ENCODE peak calls at places on chromosomes 11 and 22, in nine cellular contexts. One of them, this sample, is unnamed.

GRCh38 chr11:48169706-48170105 is 46.9 kb upstream of the OR4B1 start:
- DNase-seq in activated CD8-positive, alpha-beta memory T cell treated with anti-CD3 and anti-CD28 coated beads, Interleukin-2, amount 10 ng/mL, durations not matched to agents 7 days and 5 days: no peak
- DNase-seq in NCI-H1930: no peak
- DNase-seq in AG09319: no peak
- DNase-seq in stomach: no peak
- DNase-seq in NCI-H1092: no peak
- DNase-seq in activated gamma-delta T cell: no peak
- DNase-seq in KBM-7: no peak
- DNase-seq in hypothalamus: no peak
- DNase-seq in this sample: no peak

GRCh38 chr22:41177040-41177625 is 28.0 kb upstream of the L3MBTL2 start:
- DNase-seq in activated gamma-delta T cell: no peak
- DNase-seq in activated CD8-positive, alpha-beta memory T cell treated with anti-CD3 and anti-CD28 coated beads, Interleukin-2, amount 10 ng/mL, durations not matched to agents 7 days and 5 days: peak
- DNase-seq in stomach: no peak
- DNase-seq in NCI-H1930: no peak
- DNase-seq in AG09319: no peak
- DNase-seq in KBM-7: no peak
- DNase-seq in hypothalamus: no peak
- DNase-seq in NCI-H1092: no peak
- DNase-seq in this sample: no peak

GRCh38 chr11:35812850-35813249 is 131.0 kb upstream of the LDLRAD3 start:
- DNase-seq in KBM-7: no peak
- DNase-seq in NCI-H1930: no peak
- DNase-seq in activated CD8-positive, alpha-beta memory T cell treated with anti-CD3 and anti-CD28 coated beads, Interleukin-2, amount 10 ng/mL, durations not matched to agents 7 days and 5 days: no peak
- DNase-seq in activated gamma-delta T cell: no peak
- DNase-seq in stomach: no peak
- DNase-seq in AG09319: no peak
- DNase-seq in NCI-H1092: no peak
- DNase-seq in hypothalamus: no peak
- DNase-seq in this sample: no peak

GRCh38 chr11:46666516-46666915 is 33.9 kb downstream of the ARHGAP1 start:
- DNase-seq in activated CD8-positive, alpha-beta memory T cell treated with anti-CD3 and anti-CD28 coated beads, Interleukin-2, amount 10 ng/mL, durations not matched to agents 7 days and 5 days: no peak
- DNase-seq in NCI-H1930: no peak
- DNase-seq in hypothalamus: no peak
- DNase-seq in stomach: no peak
- DNase-seq in NCI-H1092: no peak
- DNase-seq in AG09319: no peak
- DNase-seq in activated gamma-delta T cell: no peak
- DNase-seq in KBM-7: no peak
- DNase-seq in this sample: no peak

GRCh38 chr11:116742104-116742503 is 30.7 kb downstream of the BUD13 start:
- DNase-seq in AG09319: no peak
- DNase-seq in activated gamma-delta T cell: no peak
- DNase-seq in stomach: no peak
- DNase-seq in activated CD8-positive, alpha-beta memory T cell treated with anti-CD3 and anti-CD28 coated beads, Interleukin-2, amount 10 ng/mL, durations not matched to agents 7 days and 5 days: no peak
- DNase-seq in NCI-H1092: no peak
- DNase-seq in NCI-H1930: no peak
- DNase-seq in KBM-7: no peak
- DNase-seq in hypothalamus: no peak
- DNase-seq in this sample: no peak

GRCh38 chr11:61967924-61968757 is 707 bp upstream of the FTH1 start:
- DNase-seq in stomach: peak
- DNase-seq in AG09319: no peak
- DNase-seq in activated CD8-positive, alpha-beta memory T cell treated with anti-CD3 and anti-CD28 coated beads, Interleukin-2, amount 10 ng/mL, durations not matched to agents 7 days and 5 days: peak
- DNase-seq in KBM-7: no peak
- DNase-seq in hypothalamus: peak
- DNase-seq in NCI-H1092: peak
- DNase-seq in NCI-H1930: no peak
- DNase-seq in activated gamma-delta T cell: no peak
- DNase-seq in this sample: no peak

GRCh38 chr11:128407962-128408361 is 179.4 kb downstream of the ETS1 start:
- DNase-seq in activated gamma-delta T cell: no peak
- DNase-seq in NCI-H1092: no peak
- DNase-seq in AG09319: peak
- DNase-seq in activated CD8-positive, alpha-beta memory T cell treated with anti-CD3 and anti-CD28 coated beads, Interleukin-2, amount 10 ng/mL, durations not matched to agents 7 days and 5 days: no peak
- DNase-seq in stomach: no peak
- DNase-seq in hypothalamus: no peak
- DNase-seq in NCI-H1930: no peak
- DNase-seq in KBM-7: no peak
- DNase-seq in this sample: no peak

GRCh38 chr22:24001314-24001713 is 3.9 kb downstream of the GSTT4 start:
- DNase-seq in activated CD8-positive, alpha-beta memory T cell treated with anti-CD3 and anti-CD28 coated beads, Interleukin-2, amount 10 ng/mL, durations not matched to agents 7 days and 5 days: no peak
- DNase-seq in KBM-7: no peak
- DNase-seq in NCI-H1092: no peak
- DNase-seq in hypothalamus: no peak
- DNase-seq in AG09319: no peak
- DNase-seq in activated gamma-delta T cell: no peak
- DNase-seq in NCI-H1930: no peak
- DNase-seq in stomach: no peak
- DNase-seq in this sample: no peak

GRCh38 chr11:112525270-112525669 is 264.6 kb upstream of the PLET1 start:
- DNase-seq in AG09319: peak
- DNase-seq in KBM-7: no peak
- DNase-seq in activated CD8-positive, alpha-beta memory T cell treated with anti-CD3 and anti-CD28 coated beads, Interleukin-2, amount 10 ng/mL, durations not matched to agents 7 days and 5 days: no peak
- DNase-seq in NCI-H1930: no peak
- DNase-seq in hypothalamus: no peak
- DNase-seq in stomach: no peak
- DNase-seq in activated gamma-delta T cell: no peak
- DNase-seq in NCI-H1092: no peak
- DNase-seq in this sample: no peak

GRCh38 chr11:19032990-19033389 is 27.5 kb downstream of the MRGPRX2 start:
- DNase-seq in KBM-7: no peak
- DNase-seq in NCI-H1930: no peak
- DNase-seq in AG09319: no peak
- DNase-seq in activated CD8-positive, alpha-beta memory T cell treated with anti-CD3 and anti-CD28 coated beads, Interleukin-2, amount 10 ng/mL, durations not matched to agents 7 days and 5 days: no peak
- DNase-seq in activated gamma-delta T cell: no peak
- DNase-seq in stomach: no peak
- DNase-seq in NCI-H1092: no peak
- DNase-seq in hypothalamus: no peak
- DNase-seq in this sample: no peak

GRCh38 chr11:111684259-111684658 is 81.9 kb downstream of the PPP2R1B start:
- DNase-seq in KBM-7: no peak
- DNase-seq in activated gamma-delta T cell: no peak
- DNase-seq in hypothalamus: no peak
- DNase-seq in AG09319: no peak
- DNase-seq in NCI-H1930: no peak
- DNase-seq in activated CD8-positive, alpha-beta memory T cell treated with anti-CD3 and anti-CD28 coated beads, Interleukin-2, amount 10 ng/mL, durations not matched to agents 7 days and 5 days: no peak
- DNase-seq in stomach: no peak
- DNase-seq in NCI-H1092: no peak
- DNase-seq in this sample: no peak

GRCh38 chr22:40721266-40721665 is 42.0 kb downstream of the MCHR1 start:
- DNase-seq in NCI-H1092: no peak
- DNase-seq in hypothalamus: no peak
- DNase-seq in stomach: no peak
- DNase-seq in KBM-7: peak
- DNase-seq in activated CD8-positive, alpha-beta memory T cell treated with anti-CD3 and anti-CD28 coated beads, Interleukin-2, amount 10 ng/mL, durations not matched to agents 7 days and 5 days: no peak
- DNase-seq in NCI-H1930: no peak
- DNase-seq in activated gamma-delta T cell: no peak
- DNase-seq in AG09319: no peak
- DNase-seq in this sample: no peak

GRCh38 chr11:134756811-134757540 is 344.9 kb upstream of the B3GAT1 start:
- DNase-seq in AG09319: no peak
- DNase-seq in NCI-H1092: no peak
- DNase-seq in activated CD8-positive, alpha-beta memory T cell treated with anti-CD3 and anti-CD28 coated beads, Interleukin-2, amount 10 ng/mL, durations not matched to agents 7 days and 5 days: no peak
- DNase-seq in KBM-7: no peak
- DNase-seq in NCI-H1930: no peak
- DNase-seq in stomach: no peak
- DNase-seq in activated gamma-delta T cell: no peak
- DNase-seq in hypothalamus: no peak
- DNase-seq in this sample: no peak

GRCh38 chr11:105609832-105610781 is at the start of gene GRIA4:
- DNase-seq in KBM-7: no peak
- DNase-seq in activated gamma-delta T cell: no peak
- DNase-seq in NCI-H1930: peak
- DNase-seq in NCI-H1092: peak
- DNase-seq in hypothalamus: peak
- DNase-seq in activated CD8-positive, alpha-beta memory T cell treated with anti-CD3 and anti-CD28 coated beads, Interleukin-2, amount 10 ng/mL, durations not matched to agents 7 days and 5 days: no peak
- DNase-seq in AG09319: no peak
- DNase-seq in stomach: peak
- DNase-seq in this sample: no peak

GRCh38 chr22:45554040-45554406 is 51.3 kb downstream of the FBLN1 start:
- DNase-seq in AG09319: no peak
- DNase-seq in activated CD8-positive, alpha-beta memory T cell treated with anti-CD3 and anti-CD28 coated beads, Interleukin-2, amount 10 ng/mL, durations not matched to agents 7 days and 5 days: no peak
- DNase-seq in hypothalamus: no peak
- DNase-seq in KBM-7: no peak
- DNase-seq in activated gamma-delta T cell: no peak
- DNase-seq in NCI-H1092: no peak
- DNase-seq in NCI-H1930: no peak
- DNase-seq in stomach: no peak
- DNase-seq in this sample: no peak

GRCh38 chr11:119611027-119611426 is 118.0 kb downstream of the NECTIN1 start:
- DNase-seq in NCI-H1930: no peak
- DNase-seq in KBM-7: no peak
- DNase-seq in NCI-H1092: no peak
- DNase-seq in hypothalamus: no peak
- DNase-seq in stomach: no peak
- DNase-seq in AG09319: no peak
- DNase-seq in activated CD8-positive, alpha-beta memory T cell treated with anti-CD3 and anti-CD28 coated beads, Interleukin-2, amount 10 ng/mL, durations not matched to agents 7 days and 5 days: no peak
- DNase-seq in activated gamma-delta T cell: no peak
- DNase-seq in this sample: no peak

GRCh38 chr22:27684856-27685255 is 116.7 kb downstream of the MN1 start:
- DNase-seq in AG09319: no peak
- DNase-seq in KBM-7: no peak
- DNase-seq in NCI-H1930: no peak
- DNase-seq in hypothalamus: no peak
- DNase-seq in activated CD8-positive, alpha-beta memory T cell treated with anti-CD3 and anti-CD28 coated beads, Interleukin-2, amount 10 ng/mL, durations not matched to agents 7 days and 5 days: no peak
- DNase-seq in stomach: no peak
- DNase-seq in NCI-H1092: no peak
- DNase-seq in activated gamma-delta T cell: no peak
- DNase-seq in this sample: no peak

GRCh38 chr11:116986521-116987105 is 111.6 kb downstream of the SIK3 start:
- DNase-seq in stomach: no peak
- DNase-seq in NCI-H1092: no peak
- DNase-seq in hypothalamus: no peak
- DNase-seq in activated CD8-positive, alpha-beta memory T cell treated with anti-CD3 and anti-CD28 coated beads, Interleukin-2, amount 10 ng/mL, durations not matched to agents 7 days and 5 days: no peak
- DNase-seq in NCI-H1930: no peak
- DNase-seq in KBM-7: peak
- DNase-seq in AG09319: peak
- DNase-seq in activated gamma-delta T cell: no peak
- DNase-seq in this sample: no peak

GRCh38 chr11:46380340-46381045 is 976 bp upstream of the MDK start:
- DNase-seq in AG09319: no peak
- DNase-seq in KBM-7: peak
- DNase-seq in activated gamma-delta T cell: peak
- DNase-seq in activated CD8-positive, alpha-beta memory T cell treated with anti-CD3 and anti-CD28 coated beads, Interleukin-2, amount 10 ng/mL, durations not matched to agents 7 days and 5 days: peak
- DNase-seq in NCI-H1930: peak
- DNase-seq in stomach: peak
- DNase-seq in hypothalamus: no peak
- DNase-seq in NCI-H1092: peak
- DNase-seq in this sample: no peak

GRCh38 chr11:56852131-56852530 is 103.6 kb upstream of the OR9G4 start:
- DNase-seq in NCI-H1930: no peak
- DNase-seq in activated CD8-positive, alpha-beta memory T cell treated with anti-CD3 and anti-CD28 coated beads, Interleukin-2, amount 10 ng/mL, durations not matched to agents 7 days and 5 days: no peak
- DNase-seq in activated gamma-delta T cell: no peak
- DNase-seq in stomach: no peak
- DNase-seq in KBM-7: no peak
- DNase-seq in hypothalamus: no peak
- DNase-seq in NCI-H1092: no peak
- DNase-seq in AG09319: no peak
- DNase-seq in this sample: no peak

GRCh38 chr22:26550498-26551033 is 38.3 kb upstream of the TFIP11 start:
- DNase-seq in AG09319: peak
- DNase-seq in stomach: no peak
- DNase-seq in activated CD8-positive, alpha-beta memory T cell treated with anti-CD3 and anti-CD28 coated beads, Interleukin-2, amount 10 ng/mL, durations not matched to agents 7 days and 5 days: no peak
- DNase-seq in KBM-7: no peak
- DNase-seq in NCI-H1930: no peak
- DNase-seq in NCI-H1092: no peak
- DNase-seq in hypothalamus: peak
- DNase-seq in activated gamma-delta T cell: no peak
- DNase-seq in this sample: no peak

GRCh38 chr22:28855355-28856094 is 27.8 kb upstream of the ZNRF3 start:
- DNase-seq in KBM-7: peak
- DNase-seq in activated gamma-delta T cell: no peak
- DNase-seq in NCI-H1092: peak
- DNase-seq in NCI-H1930: no peak
- DNase-seq in AG09319: peak
- DNase-seq in activated CD8-positive, alpha-beta memory T cell treated with anti-CD3 and anti-CD28 coated beads, Interleukin-2, amount 10 ng/mL, durations not matched to agents 7 days and 5 days: peak
- DNase-seq in stomach: peak
- DNase-seq in hypothalamus: peak
- DNase-seq in this sample: peak

GRCh38 chr11:57776101-57776511 is 14.5 kb downstream of the CTNND1 start:
- DNase-seq in NCI-H1930: no peak
- DNase-seq in hypothalamus: no peak
- DNase-seq in stomach: no peak
- DNase-seq in NCI-H1092: no peak
- DNase-seq in activated CD8-positive, alpha-beta memory T cell treated with anti-CD3 and anti-CD28 coated beads, Interleukin-2, amount 10 ng/mL, durations not matched to agents 7 days and 5 days: no peak
- DNase-seq in KBM-7: no peak
- DNase-seq in activated gamma-delta T cell: no peak
- DNase-seq in AG09319: no peak
- DNase-seq in this sample: no peak

GRCh38 chr11:86143429-86144030 is 74.6 kb upstream of the PICALM start:
- DNase-seq in NCI-H1930: no peak
- DNase-seq in AG09319: no peak
- DNase-seq in NCI-H1092: no peak
- DNase-seq in activated gamma-delta T cell: no peak
- DNase-seq in KBM-7: peak
- DNase-seq in stomach: no peak
- DNase-seq in hypothalamus: no peak
- DNase-seq in activated CD8-positive, alpha-beta memory T cell treated with anti-CD3 and anti-CD28 coated beads, Interleukin-2, amount 10 ng/mL, durations not matched to agents 7 days and 5 days: peak
- DNase-seq in this sample: peak

GRCh38 chr11:26953770-26954392 is 40.0 kb upstream of the FIBIN start:
- DNase-seq in NCI-H1930: no peak
- DNase-seq in KBM-7: no peak
- DNase-seq in NCI-H1092: no peak
- DNase-seq in AG09319: no peak
- DNase-seq in stomach: no peak
- DNase-seq in hypothalamus: no peak
- DNase-seq in activated gamma-delta T cell: no peak
- DNase-seq in activated CD8-positive, alpha-beta memory T cell treated with anti-CD3 and anti-CD28 coated beads, Interleukin-2, amount 10 ng/mL, durations not matched to agents 7 days and 5 days: no peak
- DNase-seq in this sample: no peak

GRCh38 chr22:19974233-19974861 is 32.7 kb upstream of the TXNRD2 start:
- DNase-seq in NCI-H1092: peak
- DNase-seq in KBM-7: peak
- DNase-seq in hypothalamus: peak
- DNase-seq in activated CD8-positive, alpha-beta memory T cell treated with anti-CD3 and anti-CD28 coated beads, Interleukin-2, amount 10 ng/mL, durations not matched to agents 7 days and 5 days: peak
- DNase-seq in stomach: peak
- DNase-seq in AG09319: no peak
- DNase-seq in activated gamma-delta T cell: no peak
- DNase-seq in NCI-H1930: peak
- DNase-seq in this sample: no peak